ENCODE peak calls at places on chromosome 22, in four cellular contexts. V, E, Z and N are unnamed samples.
A peak's percentile ranks its signal among the peaks of the same experiment; 100 is the strongest.

GRCh38 chr22:43860831-43861230 is 1.5 kb downstream of the SULT4A1 start:
- DNase-seq in V (no peak), E (no peak), Z (no peak), N (no peak)

GRCh38 chr22:31343235-31344191 is 2.6 kb downstream of the PATZ1 start:
- DNase-seq in V (no peak), E (no peak), Z (peak; percentile 25), N (no peak)

GRCh38 chr22:23065069-23065451 is 5.3 kb upstream of the GNAZ start:
- DNase-seq in V (no peak), E (no peak), Z (no peak), N (no peak)

GRCh38 chr22:29691636-29692326 is 28.0 kb upstream of the CABP7 start:
- DNase-seq in V (no peak), E (no peak), Z (no peak), N (no peak)

GRCh38 chr22:23193882-23194281 is 13.6 kb downstream of the BCR start:
- DNase-seq in V (no peak), E (peak; percentile 42), Z (no peak), N (no peak)

GRCh38 chr22:45876136-45877035 is 100.6 kb downstream of the WNT7B start:
- DNase-seq in V (no peak), E (no peak), Z (no peak), N (no peak)

GRCh38 chr22:37414288-37414687 is 13.0 kb downstream of the ELFN2 start:
- DNase-seq in V (no peak), E (no peak), Z (no peak), N (no peak)

GRCh38 chr22:41415554-41415953 is 31.0 kb downstream of the TOB2 start:
- DNase-seq in V (no peak), E (no peak), Z (no peak), N (no peak)

GRCh38 chr22:46289244-46289891 is 7.3 kb upstream of the GTSE1 start:
- DNase-seq in V (no peak), E (no peak), Z (no peak), N (no peak)

GRCh38 chr22:31344369-31345330 is 1.5 kb downstream of the PATZ1 start:
- DNase-seq in V (no peak), E (peak; percentile 48), Z (peak; percentile 23), N (no peak)

GRCh38 chr22:49959782-49960158 is 802 bp upstream of the PIM3 start:
- DNase-seq in V (no peak), E (peak; percentile 51), Z (peak; percentile 45), N (no peak)

GRCh38 chr22:35549338-35549737 is 8.7 kb downstream of the RASD2 start:
- DNase-seq in V (no peak), E (no peak), Z (no peak), N (no peak)

GRCh38 chr22:44373234-44373633 is 60.5 kb upstream of the SHISAL1 start:
- DNase-seq in V (no peak), E (no peak), Z (no peak), N (no peak)

GRCh38 chr22:24501366-24502005 is 6.4 kb downstream of the UPB1 start:
- DNase-seq in V (no peak), E (no peak), Z (no peak), N (no peak)

GRCh38 chr22:24156146-24156914 is 25.0 kb upstream of the SUSD2 start:
- DNase-seq in V (no peak), E (peak; percentile 48), Z (peak; percentile 65), N (no peak)

GRCh38 chr22:19766235-19766505 is 5.6 kb downstream of the TBX1 start:
- DNase-seq in V (no peak), E (no peak), Z (no peak), N (no peak)

GRCh38 chr22:43956383-43956782 is 1.1 kb downstream of the SAMM50 start:
- DNase-seq in V (no peak), E (no peak), Z (no peak), N (no peak)

GRCh38 chr22:29715240-29715639 is 4.6 kb upstream of the CABP7 start:
- DNase-seq in V (no peak), E (no peak), Z (no peak), N (no peak)

GRCh38 chr22:41699264-41700104 is at the start of gene MEI1:
- DNase-seq in V (peak; percentile 23), E (peak; percentile 74), Z (peak; percentile 92), N (peak; percentile 28)